ENCODE peak calls at places on chromosomes 1 and 21, in nine cellular contexts. H, B, P, R, K, M, T, U and F are unnamed samples.

GRCh38 chr1:43036457-43036827 is 77.8 kb upstream of the SLC2A1 start:
- DNase-seq in H (no peak), B (no peak), P (no peak), R (peak; percentile 66), K (no peak), M (no peak), T (no peak), U (no peak), F (no peak)

GRCh38 chr1:31412732-31413404 is at the start of gene SERINC2:
- DNase-seq in H (no peak), B (peak; percentile 76), P (no peak), R (peak; percentile 54), K (no peak), M (no peak), T (no peak), U (no peak), F (no peak)

GRCh38 chr1:169550294-169550693 is 36.0 kb downstream of the F5 start:
- DNase-seq in H (no peak), B (peak; percentile 56), P (no peak), R (peak; percentile 65), K (no peak), M (no peak), T (no peak), U (peak; percentile 68), F (no peak)

GRCh38 chr1:85297855-85298629 is 21.6 kb upstream of the BCL10 start:
- DNase-seq in H (peak; percentile 73), B (peak; percentile 84), P (peak; percentile 43), R (peak; percentile 97), K (no peak), M (no peak), T (no peak), U (peak; percentile 96), F (no peak)

GRCh38 chr1:172135923-172136610 is 284.4 kb upstream of the C1orf105 start:
- DNase-seq in H (no peak), B (no peak), P (no peak), R (peak; percentile 71), K (no peak), M (no peak), T (no peak), U (peak; percentile 85), F (no peak)

GRCh38 chr1:221743416-221744208 is 1.7 kb upstream of the DUSP10 start:
- DNase-seq in H (peak; percentile 68), B (no peak), P (no peak), R (no peak), K (no peak), M (no peak), T (no peak), U (no peak), F (no peak)

GRCh38 chr21:31720739-31721138 is 11.2 kb downstream of the SCAF4 start:
- DNase-seq in H (no peak), B (no peak), P (no peak), R (no peak), K (no peak), M (no peak), T (no peak), U (no peak), F (no peak)

GRCh38 chr1:17033481-17033880 is 20.4 kb downstream of the SDHB start:
- DNase-seq in H (no peak), B (no peak), P (no peak), R (no peak), K (no peak), M (no peak), T (no peak), U (no peak), F (no peak)

GRCh38 chr1:226549094-226549936 is 751 bp downstream of the STUM start:
- DNase-seq in H (no peak), B (no peak), P (no peak), R (peak; percentile 21), K (no peak), M (no peak), T (peak; percentile 32), U (no peak), F (no peak)

GRCh38 chr1:115062542-115063004 is 26.7 kb downstream of the TSPAN2 start:
- DNase-seq in H (peak; percentile 78), B (peak; percentile 68), P (no peak), R (peak; percentile 22), K (no peak), M (peak; percentile 80), T (no peak), U (peak; percentile 13), F (no peak)

GRCh38 chr1:25537148-25537831 is 6.1 kb upstream of the LDLRAP1 start:
- DNase-seq in H (no peak), B (no peak), P (no peak), R (no peak), K (no peak), M (no peak), T (no peak), U (no peak), F (no peak)

GRCh38 chr1:42922687-42923366 is 35.8 kb downstream of the SLC2A1 start:
- DNase-seq in H (no peak), B (peak; percentile 77), P (no peak), R (peak; percentile 84), K (no peak), M (no peak), T (no peak), U (peak; percentile 59), F (peak; percentile 24)

GRCh38 chr1:99872063-99872462 is 21.9 kb downstream of the AGL start:
- DNase-seq in H (no peak), B (peak; percentile 18), P (no peak), R (no peak), K (no peak), M (no peak), T (no peak), U (no peak), F (no peak)

GRCh38 chr1:223046011-223046410 is 97.0 kb downstream of the TLR5 start:
- DNase-seq in H (no peak), B (peak; percentile 32), P (no peak), R (no peak), K (no peak), M (no peak), T (no peak), U (no peak), F (no peak)

GRCh38 chr21:38909109-38909508 is 103.4 kb downstream of the ETS2 start:
- DNase-seq in H (no peak), B (peak; percentile 38), P (no peak), R (no peak), K (no peak), M (no peak), T (no peak), U (no peak), F (no peak)

GRCh38 chr1:207824691-207825090 is 72.8 kb downstream of the CD46 start:
- DNase-seq in H (no peak), B (no peak), P (no peak), R (peak; percentile 63), K (no peak), M (no peak), T (peak; percentile 49), U (peak; percentile 68), F (no peak)

GRCh38 chr1:151055581-151055980 is 3.8 kb downstream of the CDC42SE1 start:
- DNase-seq in H (no peak), B (no peak), P (no peak), R (no peak), K (no peak), M (no peak), T (no peak), U (no peak), F (no peak)

GRCh38 chr1:117732065-117732789 is 126.4 kb downstream of the TENT5C start:
- DNase-seq in H (no peak), B (no peak), P (no peak), R (no peak), K (no peak), M (no peak), T (no peak), U (peak; percentile 20), F (no peak)

GRCh38 chr1:199821029-199821779 is 206.3 kb upstream of the NR5A2 start:
- DNase-seq in H (no peak), B (no peak), P (no peak), R (peak; percentile 8), K (no peak), M (no peak), T (no peak), U (no peak), F (no peak)

GRCh38 chr1:16184557-16185303 is 27.7 kb downstream of the ARHGEF19 start:
- DNase-seq in H (no peak), B (no peak), P (no peak), R (no peak), K (no peak), M (peak; percentile 74), T (no peak), U (no peak), F (no peak)

GRCh38 chr1:173052681-173053196 is 2.0 kb upstream of the TNFSF18 start:
- DNase-seq in H (no peak), B (no peak), P (no peak), R (no peak), K (no peak), M (no peak), T (no peak), U (peak; percentile 12), F (no peak)

GRCh38 chr1:245788269-245788668 is 633.5 kb downstream of the KIF26B start:
- DNase-seq in H (no peak), B (no peak), P (no peak), R (peak; percentile 98), K (no peak), M (no peak), T (peak; percentile 32), U (peak; percentile 95), F (no peak)
- H3K27ac ChIP-seq in H (peak overlapping the region; percentile 7), B (no peak overlapping the region), P (no peak overlapping the region), R (peak overlapping the region; percentile 79), K (no peak overlapping the region), M (no peak overlapping the region), T (peak overlapping the region; percentile 4), U (peak overlapping the region; percentile 95), F (no peak overlapping the region)

GRCh38 chr1:102118150-102118549 is 121.4 kb upstream of the OLFM3 start:
- DNase-seq in H (no peak), B (no peak), P (no peak), R (no peak), K (no peak), M (no peak), T (no peak), U (no peak), F (no peak)

GRCh38 chr1:102120910-102121309 is 124.2 kb upstream of the OLFM3 start:
- DNase-seq in H (no peak), B (no peak), P (no peak), R (no peak), K (no peak), M (no peak), T (no peak), U (no peak), F (no peak)
- H3K27ac ChIP-seq in H (no peak overlapping the region), B (no peak overlapping the region), P (no peak overlapping the region), R (no peak overlapping the region), K (no peak overlapping the region), M (no peak overlapping the region), T (no peak overlapping the region), U (no peak overlapping the region), F (no peak overlapping the region)

GRCh38 chr21:14594967-14595366 is 48.9 kb upstream of the SAMSN1 start:
- DNase-seq in H (no peak), B (no peak), P (no peak), R (no peak), K (no peak), M (no peak), T (no peak), U (no peak), F (no peak)
- H3K27ac ChIP-seq in H (no peak overlapping the region), B (no peak overlapping the region), P (no peak overlapping the region), R (no peak overlapping the region), K (no peak overlapping the region), M (no peak overlapping the region), T (no peak overlapping the region), U (no peak overlapping the region), F (no peak overlapping the region)

DNA sequence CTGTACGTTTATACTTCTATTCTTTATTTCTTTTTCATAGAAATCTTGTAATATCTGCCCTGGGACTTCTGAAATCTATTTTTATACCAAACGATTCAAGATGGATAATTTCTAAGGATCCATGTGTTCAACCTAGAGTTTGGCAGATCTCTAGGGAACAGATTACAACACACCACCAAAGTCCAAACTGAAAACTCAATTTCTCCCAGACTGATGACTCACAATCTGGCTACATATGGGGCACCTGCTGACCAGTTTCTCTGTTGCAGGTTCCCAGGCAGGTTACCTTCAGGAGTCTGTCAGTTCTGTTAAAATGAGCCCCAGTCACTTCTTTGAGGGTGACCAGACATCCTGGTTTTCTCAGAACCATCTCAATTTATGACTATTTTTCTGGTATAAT is 439.4 kb downstream of the GPATCH2 start:
- DNase-seq in H (no peak), B (peak; percentile 9), P (no peak), R (no peak), K (no peak), M (no peak), T (no peak), U (no peak), F (no peak)
- H3K27ac ChIP-seq in H (no peak overlapping the region), B (no peak overlapping the region), P (no peak overlapping the region), R (no peak overlapping the region), K (no peak overlapping the region), M (no peak overlapping the region), T (no peak overlapping the region), U (no peak overlapping the region), F (no peak overlapping the region)